ENCODE peak calls at places on chromosomes 3 and 15, in five cellular contexts. X is stimulated activated CD8-positive, alpha-beta memory T cell treated with anti-CD3 and anti-CD28 coated beads, Interleukin-15, amount 100 ng/mL, for 1 hour; Y is anterior cingulate cortex; G is GM12865; A is thoracic aorta. J is an unnamed sample.

GRCh38 chr3:135896613-135897012 is 68.9 kb upstream of the PPP2R3A start:
- DNase-seq in X (no peak), A (no peak), G (no peak), Y (no peak), J (peak)

GRCh38 chr3:57956119-57956832 is 51.9 kb upstream of the FLNB start:
- DNase-seq in G (no peak), Y (no peak), X (no peak), A (no peak), J (peak)

GRCh38 chr15:87576486-87577176 is 679.9 kb downstream of the NTRK3 start:
- DNase-seq in X (no peak), G (no peak), A (no peak), Y (no peak), J (no peak)

GRCh38 chr15:59306520-59307163 is 66.0 kb downstream of the MYO1E start:
- DNase-seq in A (no peak), Y (no peak), G (no peak), X (no peak), J (no peak)

GRCh38 chr3:105448338-105448982 is 81.8 kb downstream of the ALCAM start:
- DNase-seq in X (no peak), A (no peak), Y (peak), G (no peak), J (peak)

GRCh38 chr3:154184582-154184981 is 63.4 kb downstream of the ARHGEF26 start:
- DNase-seq in X (no peak), Y (no peak), G (no peak), A (no peak), J (no peak)

GRCh38 chr3:121648219-121648958 is 12.3 kb downstream of the HCLS1 start:
- DNase-seq in G (no peak), X (no peak), A (no peak), Y (no peak), J (no peak)

GRCh38 chr3:157913751-157914150 is 192.5 kb downstream of the SHOX2 start:
- DNase-seq in G (no peak), X (no peak), A (no peak), Y (no peak), J (peak)

GRCh38 chr3:71421820-71422566 is 161.5 kb downstream of the FOXP1 start:
- DNase-seq in Y (no peak), G (peak), X (no peak), A (no peak), J (no peak)

GRCh38 chr3:132071043-132071442 is 36.2 kb upstream of the CPNE4 start:
- DNase-seq in X (no peak), Y (no peak), A (no peak), G (no peak), J (no peak)

GRCh38 chr3:97658670-97659285 is 105.8 kb upstream of the ARL6 start:
- DNase-seq in X (no peak), Y (no peak), G (peak), A (no peak), J (peak)

GRCh38 chr15:48565560-48566482 is 79.7 kb downstream of the FBN1 start:
- DNase-seq in X (no peak), G (no peak), A (no peak), Y (no peak), J (peak)

GRCh38 chr3:43178891-43179366 is 73.0 kb upstream of the POMGNT2 start:
- DNase-seq in Y (no peak), G (no peak), A (no peak), X (no peak), J (peak)

GRCh38 chr15:44501768-44502366 is 35.1 kb upstream of the EIF3J start:
- DNase-seq in X (no peak), G (peak), A (no peak), Y (no peak), J (peak)

GRCh38 chr15:71426792-71427191 is 311.5 kb downstream of the THSD4 start:
- DNase-seq in Y (no peak), A (no peak), G (no peak), X (no peak), J (no peak)

GRCh38 chr3:141382571-141382970 is 14.3 kb downstream of the ZBTB38 start:
- DNase-seq in A (no peak), Y (no peak), G (no peak), X (no peak), J (no peak)

GRCh38 chr3:19149388-19149787 is 1.1 kb downstream of the KCNH8 start:
- DNase-seq in Y (no peak), A (no peak), X (no peak), G (peak), J (peak)

GRCh38 chr15:73757571-73757970 is 4.4 kb upstream of the INSYN1 start:
- DNase-seq in Y (no peak), G (no peak), A (no peak), X (no peak), J (no peak)

GRCh38 chr3:94433811-94434210 is 370.9 kb downstream of the NSUN3 start:
- DNase-seq in Y (no peak), X (no peak), G (no peak), A (no peak), J (no peak)

J was measured in EH.